ENCODE peak calls at places on chromosomes 7 and 10, in five cellular contexts. Y is cardiac muscle cell, B is HFFc6, R is astrocyte of the spinal cord, U is breast epithelium. M is an unnamed sample.

GRCh38 chr7:66344166-66344565 is 139.0 kb downstream of the TPST1 start:
- DNase-seq in U (no peak), R (no peak), Y (no peak), B (no peak), M (no peak)

GRCh38 chr7:30727061-30727945 is 24.6 kb upstream of the INMT start:
- DNase-seq in U (no peak), B (peak), Y (no peak), R (no peak), M (no peak)

GRCh38 chr7:158263110-158263963 is 324.3 kb downstream of the PTPRN2 start:
- DNase-seq in B (no peak), R (no peak), Y (no peak), U (no peak), M (no peak)

GRCh38 chr10:112335104-112335840 is 38.6 kb upstream of the ACSL5 start:
- DNase-seq in R (no peak), B (peak), Y (peak), U (no peak), M (no peak)

GRCh38 chr10:82288461-82288881 is 413.5 kb downstream of the NRG3 start:
- DNase-seq in B (no peak), U (no peak), Y (no peak), R (no peak), M (no peak)

GRCh38 chr10:61397175-61397986 is 55.8 kb downstream of the TMEM26 start:
- DNase-seq in U (no peak), B (no peak), R (peak), Y (no peak), M (no peak)

GRCh38 chr7:30146127-30146612 is 11.4 kb downstream of the MTURN start:
- DNase-seq in R (no peak), Y (peak), B (no peak), U (no peak), M (no peak)

GRCh38 chr7:44283381-44284211 is 41.8 kb downstream of the CAMK2B start:
- DNase-seq in Y (no peak), U (no peak), B (no peak), R (no peak), M (no peak)

GRCh38 chr10:131242007-131242406 is 69.5 kb downstream of the TCERG1L start:
- DNase-seq in U (no peak), B (no peak), Y (peak), R (no peak), M (no peak)

GRCh38 chr10:99450624-99451498 is 20.4 kb upstream of the GOT1 start:
- DNase-seq in R (no peak), Y (no peak), B (no peak), U (no peak), M (no peak)

GRCh38 chr10:12638103-12638502 is 288.8 kb downstream of the CAMK1D start:
- DNase-seq in B (no peak), U (no peak), R (peak), Y (no peak), M (no peak)

GRCh38 chr10:113746188-113746950 is 5.1 kb upstream of the PLEKHS1 start:
- DNase-seq in R (no peak), U (no peak), Y (no peak), B (peak), M (no peak)

GRCh38 chr7:16905300-16906044 is 23.7 kb upstream of the AGR3 start:
- DNase-seq in B (peak), R (peak), U (no peak), Y (peak), M (no peak)

GRCh38 chr10:132984801-132985545 is 42.6 kb upstream of the CFAP46 start:
- DNase-seq in Y (no peak), R (no peak), B (no peak), U (no peak), M (no peak)

GRCh38 chr7:16918288-16918895 is 36.6 kb upstream of the AGR3 start:
- DNase-seq in B (peak), Y (peak), R (peak), U (no peak), M (no peak)

GRCh38 chr10:100934084-100934659 is 21.4 kb downstream of the SLF2 start:
- DNase-seq in Y (no peak), R (no peak), B (no peak), U (no peak), M (no peak)

GRCh38 chr10:7666253-7667023 is at the start of gene ITIH5:
- DNase-seq in R (no peak), U (no peak), B (no peak), Y (peak), M (no peak)

GRCh38 chr7:91582799-91583230 is 297.7 kb downstream of the MTERF1 start:
- DNase-seq in R (no peak), U (no peak), Y (no peak), B (no peak), M (no peak)

GRCh38 chr10:88557659-88558058 is 25.5 kb downstream of the RNLS start:
- DNase-seq in U (no peak), Y (no peak), R (peak), B (peak), M (no peak)

GRCh38 chr10:13106387-13106786 is 6.4 kb downstream of the OPTN start:
- DNase-seq in R (no peak), Y (no peak), B (no peak), U (no peak), M (no peak)

GRCh38 chr7:115516341-115516740 is 514.2 kb downstream of the TFEC start:
- DNase-seq in Y (no peak), R (no peak), B (no peak), U (no peak), M (no peak)

GRCh38 chr7:115511330-115511729 is 519.2 kb downstream of the TFEC start:
- DNase-seq in Y (no peak), R (no peak), U (no peak), B (no peak), M (no peak)
- TF ChIP-seq CTCF in Y (no peak), R (no peak), U (no peak), B (no peak), M (peak)

DNA sequence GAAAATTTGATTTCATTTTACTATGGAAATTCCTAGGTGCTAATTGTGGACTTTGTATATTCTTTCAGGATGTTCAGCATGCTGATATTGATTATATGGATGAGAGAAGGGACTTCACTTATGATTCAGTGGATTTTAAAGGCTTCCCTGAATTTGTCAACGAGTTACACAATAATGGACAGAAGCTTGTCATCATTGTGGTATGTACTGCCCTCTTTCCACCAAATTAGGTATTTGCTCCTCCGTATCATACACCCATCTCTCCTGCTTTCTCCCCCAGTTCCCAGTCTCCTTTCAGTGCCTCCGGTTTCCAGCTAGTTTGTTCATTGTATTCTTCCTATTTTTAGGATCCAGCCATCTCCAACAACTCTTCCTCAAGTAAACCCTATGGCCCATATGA is 34.6 kb downstream of the MGAM start:
- DNase-seq in R (no peak), B (no peak), Y (no peak), U (no peak), M (no peak)
- TF ChIP-seq CTCF in R (no peak), B (no peak), Y (no peak), U (no peak), M (no peak)

GRCh38 chr10:94608530-94608929 is 62.9 kb downstream of the HELLS start:
- DNase-seq in Y (no peak), B (no peak), R (no peak), U (no peak), M (no peak)
- TF ChIP-seq CTCF in Y (no peak), B (no peak), R (no peak), U (no peak), M (no peak)

GRCh38 chr10:122029503-122030199 is 40.7 kb downstream of the TACC2 start:
- DNase-seq in B (no peak), Y (no peak), R (no peak), U (no peak), M (no peak)
- TF ChIP-seq CTCF in B (no peak), Y (no peak), R (no peak), U (no peak), M (no peak)